ENCODE peak calls at places on chromosomes 12 and 14, in four cellular contexts. One of them, this sample, is unnamed.

GRCh38 chr14:105487986-105488777 is 1.5 kb downstream of the CRIP1 start:
- DNase-seq in stimulated activated CD4-positive, alpha-beta T cell treated with anti-CD3 and anti-CD28 coated beads, Interleukin-4, amount 100 ng/mL, for 4 hours: no peak
- DNase-seq in NCI-H2081: no peak
- DNase-seq in HT1080: no peak
- DNase-seq in this sample: peak

GRCh38 chr14:64572721-64573508 is 23.2 kb downstream of the PPP1R36 start:
- DNase-seq in stimulated activated CD4-positive, alpha-beta T cell treated with anti-CD3 and anti-CD28 coated beads, Interleukin-4, amount 100 ng/mL, for 4 hours: no peak
- DNase-seq in NCI-H2081: no peak
- DNase-seq in HT1080: no peak
- DNase-seq in this sample: no peak

GRCh38 chr12:123898673-123899072 is 74.0 kb downstream of the CCDC92 start:
- DNase-seq in HT1080: no peak
- DNase-seq in stimulated activated CD4-positive, alpha-beta T cell treated with anti-CD3 and anti-CD28 coated beads, Interleukin-4, amount 100 ng/mL, for 4 hours: no peak
- DNase-seq in NCI-H2081: no peak
- DNase-seq in this sample: no peak

GRCh38 chr14:68892961-68893360 is 86.1 kb downstream of the ACTN1 start:
- DNase-seq in stimulated activated CD4-positive, alpha-beta T cell treated with anti-CD3 and anti-CD28 coated beads, Interleukin-4, amount 100 ng/mL, for 4 hours: no peak
- DNase-seq in HT1080: no peak
- DNase-seq in NCI-H2081: no peak
- DNase-seq in this sample: no peak

GRCh38 chr14:22900088-22900799 is 17.2 kb downstream of the REM2 start:
- DNase-seq in HT1080: peak
- DNase-seq in NCI-H2081: peak
- DNase-seq in stimulated activated CD4-positive, alpha-beta T cell treated with anti-CD3 and anti-CD28 coated beads, Interleukin-4, amount 100 ng/mL, for 4 hours: no peak
- DNase-seq in this sample: peak

GRCh38 chr14:99570542-99571302 is 33.3 kb downstream of the CCDC85C start:
- DNase-seq in stimulated activated CD4-positive, alpha-beta T cell treated with anti-CD3 and anti-CD28 coated beads, Interleukin-4, amount 100 ng/mL, for 4 hours: no peak
- DNase-seq in NCI-H2081: no peak
- DNase-seq in HT1080: no peak
- DNase-seq in this sample: no peak

GRCh38 chr14:32980178-32980886 is 41.7 kb downstream of the NPAS3 start:
- DNase-seq in stimulated activated CD4-positive, alpha-beta T cell treated with anti-CD3 and anti-CD28 coated beads, Interleukin-4, amount 100 ng/mL, for 4 hours: no peak
- DNase-seq in HT1080: no peak
- DNase-seq in NCI-H2081: no peak
- DNase-seq in this sample: no peak

GRCh38 chr14:54676822-54677708 is 110.1 kb downstream of the SAMD4A start:
- DNase-seq in HT1080: peak
- DNase-seq in stimulated activated CD4-positive, alpha-beta T cell treated with anti-CD3 and anti-CD28 coated beads, Interleukin-4, amount 100 ng/mL, for 4 hours: no peak
- DNase-seq in NCI-H2081: no peak
- DNase-seq in this sample: no peak

GRCh38 chr12:71780207-71780822 is 25.7 kb downstream of the RAB21 start:
- DNase-seq in stimulated activated CD4-positive, alpha-beta T cell treated with anti-CD3 and anti-CD28 coated beads, Interleukin-4, amount 100 ng/mL, for 4 hours: peak
- DNase-seq in HT1080: peak
- DNase-seq in NCI-H2081: peak
- DNase-seq in this sample: peak

GRCh38 chr14:73026243-73026844 is 562 bp downstream of the ZFYVE1 start:
- DNase-seq in HT1080: no peak
- DNase-seq in NCI-H2081: no peak
- DNase-seq in stimulated activated CD4-positive, alpha-beta T cell treated with anti-CD3 and anti-CD28 coated beads, Interleukin-4, amount 100 ng/mL, for 4 hours: no peak
- DNase-seq in this sample: no peak

GRCh38 chr14:76080471-76080870 is 71.3 kb upstream of the GPATCH2L start:
- DNase-seq in NCI-H2081: no peak
- DNase-seq in HT1080: no peak
- DNase-seq in stimulated activated CD4-positive, alpha-beta T cell treated with anti-CD3 and anti-CD28 coated beads, Interleukin-4, amount 100 ng/mL, for 4 hours: no peak
- DNase-seq in this sample: no peak

GRCh38 chr14:90521121-90521929 is 124.5 kb downstream of the CALM1 start:
- DNase-seq in NCI-H2081: no peak
- DNase-seq in stimulated activated CD4-positive, alpha-beta T cell treated with anti-CD3 and anti-CD28 coated beads, Interleukin-4, amount 100 ng/mL, for 4 hours: no peak
- DNase-seq in HT1080: no peak
- DNase-seq in this sample: no peak

GRCh38 chr14:106840258-106840657 is 1313.9 kb downstream of the TMEM121 start:
- DNase-seq in NCI-H2081: no peak
- DNase-seq in HT1080: no peak
- DNase-seq in stimulated activated CD4-positive, alpha-beta T cell treated with anti-CD3 and anti-CD28 coated beads, Interleukin-4, amount 100 ng/mL, for 4 hours: no peak
- DNase-seq in this sample: no peak

GRCh38 chr12:83826112-83826511 is 1086.5 kb downstream of the SLC6A15 start:
- DNase-seq in HT1080: peak
- DNase-seq in NCI-H2081: no peak
- DNase-seq in stimulated activated CD4-positive, alpha-beta T cell treated with anti-CD3 and anti-CD28 coated beads, Interleukin-4, amount 100 ng/mL, for 4 hours: no peak
- DNase-seq in this sample: no peak

GRCh38 chr12:92973614-92974013 is 44.5 kb upstream of the EEA1 start:
- DNase-seq in HT1080: peak
- DNase-seq in NCI-H2081: no peak
- DNase-seq in stimulated activated CD4-positive, alpha-beta T cell treated with anti-CD3 and anti-CD28 coated beads, Interleukin-4, amount 100 ng/mL, for 4 hours: no peak
- DNase-seq in this sample: no peak

GRCh38 chr12:47722926-47723631 is 2.2 kb downstream of the ENDOU start:
- DNase-seq in stimulated activated CD4-positive, alpha-beta T cell treated with anti-CD3 and anti-CD28 coated beads, Interleukin-4, amount 100 ng/mL, for 4 hours: no peak
- DNase-seq in NCI-H2081: no peak
- DNase-seq in HT1080: no peak
- DNase-seq in this sample: no peak

GRCh38 chr14:95044463-95045254 is 112.7 kb downstream of the DICER1 start:
- DNase-seq in stimulated activated CD4-positive, alpha-beta T cell treated with anti-CD3 and anti-CD28 coated beads, Interleukin-4, amount 100 ng/mL, for 4 hours: no peak
- DNase-seq in HT1080: no peak
- DNase-seq in NCI-H2081: no peak
- DNase-seq in this sample: no peak

GRCh38 chr12:128076188-128076587 is 190.8 kb upstream of the TMEM132C start:
- DNase-seq in NCI-H2081: no peak
- DNase-seq in HT1080: peak
- DNase-seq in stimulated activated CD4-positive, alpha-beta T cell treated with anti-CD3 and anti-CD28 coated beads, Interleukin-4, amount 100 ng/mL, for 4 hours: no peak
- DNase-seq in this sample: no peak

This sample was measured in stimulated activated naive CD4-positive, alpha-beta T cell treated with Interleukin-2 at 50 U/mL for 16 hours.